ENCODE peak calls at places on chromosome 3, in six cellular contexts. A is suprapubic skin, O is IMR-90, Z is AG04450, C is A549, M is DND-41. X is an unnamed sample.

GRCh38 chr3:103048371-103048722 is 613.5 kb downstream of the ZPLD1 start:
- DNase-seq in A (no peak), O (no peak), Z (no peak), C (no peak), M (peak), X (no peak)

GRCh38 chr3:117645561-117646242 is 936.1 kb downstream of the TUSC7 start:
- DNase-seq in A (no peak), O (peak), Z (no peak), C (no peak), M (no peak), X (no peak)

GRCh38 chr3:9862391-9863235 is 17.4 kb downstream of the CIDEC start:
- DNase-seq in A (peak), O (no peak), Z (no peak), C (peak), M (no peak), X (no peak)

GRCh38 chr3:39013289-39013688 is 38.5 kb downstream of the SCN11A start:
- DNase-seq in A (no peak), O (peak), Z (no peak), C (no peak), M (no peak), X (no peak)

GRCh38 chr3:133535971-133536634 is 37.4 kb upstream of the CDV3 start:
- DNase-seq in A (no peak), O (peak), Z (peak), C (peak), M (no peak), X (no peak)

GRCh38 chr3:22089284-22089683 is 338.3 kb upstream of the ZNF385D start:
- DNase-seq in A (no peak), O (peak), Z (no peak), C (peak), M (peak), X (no peak)

GRCh38 chr3:116770815-116771450 is 61.4 kb downstream of the TUSC7 start:
- DNase-seq in A (no peak), O (peak), Z (peak), C (peak), M (peak), X (no peak)

GRCh38 chr3:66593978-66594377 is 93.2 kb upstream of the LRIG1 start:
- DNase-seq in A (no peak), O (peak), Z (peak), C (peak), M (no peak), X (no peak)

GRCh38 chr3:38454179-38454883 is 641 bp downstream of the ACVR2B start:
- DNase-seq in A (no peak), O (peak), Z (no peak), C (peak), M (peak), X (no peak)

GRCh38 chr3:158974905-158975304 is 173.1 kb downstream of the MFSD1 start:
- DNase-seq in A (no peak), O (no peak), Z (no peak), C (no peak), M (no peak), X (no peak)

GRCh38 chr3:73045391-73045790 is 16.1 kb upstream of the EBLN2 start:
- DNase-seq in A (no peak), O (peak), Z (no peak), C (no peak), M (no peak), X (no peak)

GRCh38 chr3:177686671-177687070 is 489.4 kb upstream of the TBL1XR1 start:
- DNase-seq in A (no peak), O (no peak), Z (no peak), C (no peak), M (no peak), X (no peak)

GRCh38 chr3:21835266-21835665 is 84.3 kb upstream of the ZNF385D start:
- DNase-seq in A (no peak), O (no peak), Z (no peak), C (no peak), M (no peak), X (no peak)

GRCh38 chr3:72821170-72821781 is 27.0 kb downstream of the SHQ1 start:
- DNase-seq in A (no peak), O (peak), Z (no peak), C (no peak), M (no peak), X (no peak)

GRCh38 chr3:33278106-33278672 is 947 bp downstream of the FBXL2 start:
- DNase-seq in A (no peak), O (no peak), Z (no peak), C (peak), M (no peak), X (no peak)

GRCh38 chr3:4850211-4850927 is 128.9 kb upstream of the BHLHE40 start:
- DNase-seq in A (no peak), O (no peak), Z (no peak), C (no peak), M (no peak), X (no peak)

GRCh38 chr3:13866406-13866965 is 13.4 kb downstream of the WNT7A start:
- DNase-seq in A (no peak), O (no peak), Z (no peak), C (no peak), M (peak), X (no peak)

GRCh38 chr3:71317140-71317539 is 266.4 kb downstream of the FOXP1 start:
- DNase-seq in A (no peak), O (no peak), Z (no peak), C (no peak), M (no peak), X (no peak)

GRCh38 chr3:104190681-104191080 is 1176.0 kb upstream of the ALCAM start:
- DNase-seq in A (no peak), O (no peak), Z (no peak), C (no peak), M (no peak), X (no peak)

GRCh38 chr3:12681586-12682371 is 17.9 kb upstream of the RAF1 start:
- DNase-seq in A (no peak), O (peak), Z (no peak), C (peak), M (no peak), X (no peak)

GRCh38 chr3:113005622-113006021 is 14.8 kb downstream of the GTPBP8 start:
- DNase-seq in A (no peak), O (no peak), Z (no peak), C (no peak), M (no peak), X (no peak)

GRCh38 chr3:81255463-81255862 is 506.0 kb downstream of the GBE1 start:
- DNase-seq in A (no peak), O (no peak), Z (no peak), C (no peak), M (no peak), X (no peak)

DNA sequence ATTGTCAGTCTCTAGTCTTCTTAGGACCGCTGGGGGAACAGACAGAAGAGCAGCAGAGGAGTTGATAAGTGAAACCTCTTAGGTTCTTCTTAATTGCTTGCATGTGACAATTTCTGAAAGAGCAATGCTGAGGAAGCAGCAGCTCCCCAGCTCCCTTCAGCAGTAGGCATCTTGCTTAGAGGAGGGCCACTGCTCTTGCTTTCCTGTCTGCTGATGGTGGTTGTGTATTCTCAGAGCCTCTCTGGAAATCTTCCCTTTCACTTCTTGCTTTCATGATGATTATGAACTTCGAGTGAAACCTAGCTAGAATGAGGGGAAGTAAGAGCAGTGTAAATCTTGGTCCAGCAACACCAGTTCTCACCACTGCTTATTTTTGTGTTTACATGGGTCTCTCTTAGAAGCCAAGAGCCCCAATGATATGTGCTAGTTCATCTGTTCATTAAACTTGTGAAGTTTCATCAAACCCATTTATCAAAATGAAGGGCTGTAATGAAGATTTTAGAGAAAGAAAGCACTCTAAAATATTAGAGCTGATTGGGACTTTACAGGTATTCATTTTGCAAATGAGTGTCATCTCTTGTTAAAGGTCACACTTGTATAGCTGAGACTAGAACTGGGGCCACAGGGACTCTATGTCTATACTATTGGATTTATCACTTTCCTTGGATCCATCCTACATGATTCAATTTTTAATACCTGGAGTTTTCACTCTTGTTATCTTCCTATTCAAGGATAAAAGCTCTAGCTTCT is 246.7 kb downstream of the LPP start:
- DNase-seq in A (no peak), O (no peak), Z (no peak), C (no peak), M (peak), X (no peak)
- H3K4me3 ChIP-seq in A (no peak), O (no peak), Z (no peak), C (no peak), M (no peak), X (no peak)

DNA sequence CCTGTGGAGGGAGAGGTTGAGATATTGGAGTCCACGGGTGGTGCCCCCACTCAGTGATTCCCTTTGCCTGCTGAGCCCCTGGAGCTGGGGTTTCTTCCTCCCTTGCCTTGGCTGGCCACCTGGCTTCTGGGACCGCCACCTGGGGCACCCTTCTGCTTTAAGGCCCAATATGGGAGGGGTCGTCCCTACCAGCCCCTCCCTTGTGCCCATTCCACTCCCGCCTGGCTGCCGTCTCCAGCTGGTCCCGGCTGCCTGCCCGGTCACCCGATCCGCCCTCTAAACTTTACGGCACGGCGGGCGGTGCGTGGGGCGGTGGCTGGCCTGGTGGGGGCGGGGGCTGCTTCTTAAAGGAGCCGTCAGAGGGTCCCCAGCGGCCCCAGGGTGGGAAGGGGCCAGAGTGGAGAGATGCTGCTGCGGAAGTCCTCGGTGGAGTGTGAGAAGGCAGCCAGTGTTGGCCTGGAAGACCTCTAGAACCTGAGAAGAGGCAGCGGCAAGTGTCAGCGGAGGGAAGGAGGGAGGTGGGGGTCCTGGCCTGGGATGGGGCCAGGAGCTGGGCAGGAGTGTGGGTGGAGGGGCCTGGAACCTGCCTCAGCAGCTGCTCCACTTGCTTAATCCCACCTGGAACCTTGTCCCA is 1.6 kb upstream of the SEMA3B start:
- DNase-seq in A (no peak), O (no peak), Z (no peak), C (no peak), M (no peak), X (peak)
- TF ChIP-seq CTCF in A (no peak), O (no peak), Z (no peak), C (no peak), M (no peak), X (no peak)

GRCh38 chr3:142595951-142596725 is at the start of gene PLS1:
- DNase-seq in A (peak), O (peak), Z (peak), C (peak), M (peak), X (peak)

GRCh38 chr3:142595581-142595950 is 627 bp upstream of the PLS1 start:
- DNase-seq in A (no peak), O (peak), Z (peak), C (peak), M (no peak), X (no peak)

GRCh38 chr3:142596726-142597088 is 514 bp downstream of the PLS1 start:
- DNase-seq in A (no peak), O (no peak), Z (no peak), C (no peak), M (no peak), X (no peak)

GRCh38 chr3:142595141-142595540 is 1.1 kb upstream of the PLS1 start:
- DNase-seq in A (no peak), O (no peak), Z (no peak), C (no peak), M (no peak), X (no peak)

GRCh38 chr3:142597898-142598297 is 1.7 kb downstream of the PLS1 start:
- DNase-seq in A (no peak), O (no peak), Z (no peak), C (no peak), M (no peak), X (no peak)
- H3K27ac ChIP-seq in A (no peak), O (no peak), Z (no peak), C (peak), M (peak), X (no peak)

DNA sequence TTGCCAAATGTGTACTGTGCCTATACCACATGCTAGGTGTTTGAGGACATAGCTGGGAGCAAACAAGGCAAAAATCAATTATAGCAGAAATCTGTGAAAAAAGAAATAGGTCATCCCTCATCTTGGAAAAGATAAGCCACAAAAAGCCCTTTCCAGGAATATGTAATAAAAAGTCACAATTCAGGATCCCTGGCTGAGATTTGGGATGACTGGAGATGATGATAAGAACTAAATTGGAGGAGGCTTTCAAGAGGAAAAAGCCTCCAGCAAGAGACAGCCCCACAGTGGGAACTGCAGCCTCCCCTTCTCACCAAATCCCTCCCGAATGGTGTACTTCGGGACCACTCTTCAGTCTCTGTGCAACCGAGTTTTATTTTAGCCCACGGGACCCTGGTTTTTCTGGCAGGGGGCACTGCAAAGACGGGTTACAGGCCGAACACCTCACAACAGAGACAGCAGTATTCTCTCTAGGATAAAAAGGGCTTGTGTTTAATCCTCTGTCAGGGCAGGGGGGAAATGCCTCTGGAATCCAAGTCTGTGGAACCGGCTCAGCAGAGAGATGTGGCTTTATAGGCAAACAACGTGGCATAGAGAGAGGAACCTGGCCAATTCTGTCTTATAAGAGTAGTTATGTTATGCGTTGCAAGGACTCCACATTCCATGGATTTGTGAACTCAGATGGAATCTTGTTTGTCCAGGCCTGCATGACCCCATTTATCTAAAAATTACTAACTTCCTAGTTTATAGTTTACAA is 1.2 kb upstream of the LMCD1 start:
- DNase-seq in A (no peak), O (peak), Z (peak), C (peak), M (no peak), X (no peak)
- H3K4me3 ChIP-seq in A (peak), O (no peak), Z (peak), C (peak), M (no peak), X (peak)

DNA sequence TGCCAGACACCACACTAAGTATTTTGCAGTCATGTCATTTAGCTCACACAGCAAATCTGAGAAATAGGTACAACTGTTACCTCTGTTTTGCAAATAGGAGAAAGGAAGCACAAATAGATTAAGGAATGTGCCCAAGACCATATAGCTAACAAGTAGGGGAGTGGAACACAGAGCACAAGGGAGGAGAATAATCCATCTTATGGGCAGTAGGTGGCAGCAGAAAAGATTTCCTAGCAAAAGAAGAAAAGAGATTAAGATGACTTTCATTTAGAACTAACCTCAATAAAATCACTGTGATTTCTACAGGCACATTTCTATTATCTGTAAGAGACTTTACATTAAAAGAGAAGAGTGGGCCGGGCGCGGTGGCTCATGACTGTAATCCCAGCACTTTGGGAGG is 49.1 kb downstream of the NR1I2 start:
- DNase-seq in A (no peak), O (no peak), Z (no peak), C (peak), M (no peak), X (no peak)
- TF ChIP-seq CTCF in A (no peak), O (peak), Z (peak), C (peak), M (peak), X (no peak)

GRCh38 chr3:29334652-29335189 is 53.9 kb downstream of the RBMS3 start:
- DNase-seq in A (no peak), O (no peak), Z (no peak), C (no peak), M (no peak), X (no peak)
- H3K27ac ChIP-seq in A (peak), O (peak), Z (no peak), C (peak), M (no peak), X (peak)

GRCh38 chr3:151462278-151462779 is 1.5 kb upstream of the IGSF10 start:
- DNase-seq in A (no peak), O (no peak), Z (no peak), C (no peak), M (no peak), X (no peak)

GRCh38 chr3:151456065-151456464 is 4.8 kb downstream of the IGSF10 start:
- DNase-seq in A (no peak), O (no peak), Z (no peak), C (no peak), M (no peak), X (no peak)

GRCh38 chr3:151460774-151461450 is at the start of gene IGSF10:
- DNase-seq in A (no peak), O (no peak), Z (no peak), C (peak), M (peak), X (no peak)

GRCh38 chr3:151459360-151459759 is 1.5 kb downstream of the IGSF10 start:
- DNase-seq in A (no peak), O (no peak), Z (no peak), C (no peak), M (no peak), X (no peak)

DNA sequence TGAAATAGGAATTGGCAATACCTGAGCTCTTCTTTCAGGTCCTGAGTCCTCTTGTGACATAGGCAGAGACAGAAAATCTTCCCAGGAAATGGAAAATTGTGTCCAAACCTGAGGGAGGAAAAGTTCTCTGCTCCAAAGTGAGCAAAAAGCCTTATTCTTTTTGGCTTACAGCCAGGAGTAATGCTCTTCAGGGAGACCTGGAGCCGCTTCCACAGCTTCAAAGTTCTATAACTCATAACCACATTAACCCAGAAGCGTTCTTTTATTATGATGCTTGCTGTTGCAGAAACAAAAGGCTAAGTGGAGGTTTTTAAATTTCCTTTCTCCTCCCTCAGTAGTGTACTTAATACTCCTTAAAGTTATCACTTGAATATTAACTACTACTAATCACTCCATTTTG is 621 bp downstream of the IGSF10 start:
- DNase-seq in A (no peak), O (no peak), Z (no peak), C (no peak), M (no peak), X (no peak)
- H3K4me3 ChIP-seq in A (peak), O (no peak), Z (no peak), C (peak), M (peak), X (peak)

X was measured in coronary artery.